ENCODE peak calls at places on chromosome 14, in four cellular contexts. C is GM12878, M is HL-60, G is K562. K is an unnamed sample.

GRCh38 chr14:20836668-20837338 is 34.2 kb upstream of the RNASE1 start:
- DNase-seq in C (no peak), M (no peak), G (peak; percentile 32), K (no peak)

GRCh38 chr14:54252072-54252730 is 144.6 kb upstream of the CDKN3 start:
- DNase-seq in C (no peak), G (no peak), M (no peak), K (no peak)

GRCh38 chr14:36580856-36581831 is 1.3 kb downstream of the NKX2-8 start:
- DNase-seq in G (no peak), M (no peak), C (no peak), K (no peak)

GRCh38 chr14:67360469-67361206 is 510 bp downstream of the EIF2S1 start:
- DNase-seq in C (no peak), G (no peak), M (no peak), K (no peak)

GRCh38 chr14:101595887-101596721 is 34.8 kb downstream of the DIO3 start:
- DNase-seq in M (peak; percentile 45), C (no peak), G (no peak), K (peak; percentile 4)

GRCh38 chr14:76434220-76434619 is 58.3 kb downstream of the ESRRB start:
- DNase-seq in C (no peak), M (no peak), G (no peak), K (no peak)

GRCh38 chr14:61573748-61574513 is 121.4 kb upstream of the HIF1A start:
- DNase-seq in C (no peak), M (no peak), G (no peak), K (no peak)

GRCh38 chr14:81400852-81401251 is 728 bp upstream of the STON2 start:
- DNase-seq in G (no peak), C (no peak), M (no peak), K (no peak)

GRCh38 chr14:99231850-99232401 is 40.1 kb downstream of the BCL11B start:
- DNase-seq in C (no peak), M (no peak), G (no peak), K (no peak)

GRCh38 chr14:58878740-58879139 is 241.0 kb downstream of the DACT1 start:
- DNase-seq in M (no peak), C (no peak), G (no peak), K (no peak)

GRCh38 chr14:90965765-90966164 is 94.7 kb downstream of the RPS6KA5 start:
- DNase-seq in C (no peak), M (no peak), G (no peak), K (no peak)

GRCh38 chr14:101121399-101122113 is 218.0 kb upstream of the RTL1 start:
- DNase-seq in M (no peak), C (no peak), G (no peak), K (no peak)

GRCh38 chr14:32259368-32260013 is 56.4 kb upstream of the RNU6-8 start:
- DNase-seq in M (no peak), G (peak; percentile 54), C (peak; percentile 66), K (no peak)

GRCh38 chr14:20427231-20428009 is 8.5 kb downstream of the KLHL33 start:
- DNase-seq in G (peak; percentile 58), C (peak; percentile 71), M (peak; percentile 74), K (peak; percentile 58)

GRCh38 chr14:28635387-28635786 is 131.2 kb upstream of the FOXG1 start:
- DNase-seq in G (peak; percentile 3), C (no peak), M (no peak), K (no peak)

GRCh38 chr14:52918486-52918885 is 32.4 kb downstream of the FERMT2 start:
- DNase-seq in G (no peak), M (peak; percentile 5), C (peak; percentile 62), K (peak; percentile 12)

GRCh38 chr14:48586099-48586498 is 910.7 kb upstream of the MDGA2 start:
- DNase-seq in M (no peak), C (no peak), G (no peak), K (no peak)

GRCh38 chr14:76091036-76091435 is 60.7 kb upstream of the GPATCH2L start:
- DNase-seq in G (peak; percentile 73), C (no peak), M (no peak), K (peak; percentile 36)

GRCh38 chr14:63204407-63205280 is at the start of gene RHOJ:
- DNase-seq in C (no peak), M (no peak), G (no peak), K (no peak)

GRCh38 chr14:28759658-28760313 is 6.8 kb upstream of the FOXG1 start:
- DNase-seq in G (no peak), M (no peak), C (no peak), K (no peak)

GRCh38 chr14:33404054-33404453 is 465.4 kb downstream of the NPAS3 start:
- DNase-seq in G (no peak), C (no peak), M (no peak), K (no peak)

GRCh38 chr14:101458536-101459391 is 102.5 kb upstream of the DIO3 start:
- DNase-seq in G (no peak), M (no peak), C (no peak), K (no peak)

GRCh38 chr14:77559381-77559780 is 57.1 kb downstream of the SPTLC2 start:
- DNase-seq in C (no peak), M (no peak), G (no peak), K (no peak)

GRCh38 chr14:100305446-100306255 is 593 bp downstream of the SLC25A29 start:
- DNase-seq in M (no peak), G (peak; percentile 25), C (no peak), K (no peak)

GRCh38 chr14:85079842-85080741 is 449.9 kb upstream of the FLRT2 start:
- DNase-seq in G (no peak), M (no peak), C (no peak), K (no peak)

GRCh38 chr14:45089813-45090212 is 5.9 kb downstream of the PRPF39 start:
- DNase-seq in G (no peak), M (no peak), C (no peak), K (no peak)

GRCh38 chr14:22566845-22567244 is 22.2 kb downstream of the DAD1 start:
- DNase-seq in C (no peak), G (no peak), M (no peak), K (no peak)

GRCh38 chr14:52238682-52239081 is 28.8 kb upstream of the PTGDR start:
- DNase-seq in M (no peak), C (no peak), G (no peak), K (no peak)

GRCh38 chr14:88326352-88327103 is 3.5 kb upstream of the KCNK10 start:
- DNase-seq in C (no peak), G (no peak), M (no peak), K (no peak)

GRCh38 chr14:90857866-90858265 is 41.6 kb upstream of the TTC7B start:
- DNase-seq in M (no peak), G (no peak), C (no peak), K (no peak)

GRCh38 chr14:104969741-104970230 is 8.4 kb downstream of the AHNAK2 start:
- DNase-seq in G (no peak), C (no peak), M (no peak), K (no peak)

GRCh38 chr14:104970231-104971068 is 7.7 kb downstream of the AHNAK2 start:
- DNase-seq in G (peak; percentile 39), M (no peak), C (no peak), K (no peak)

GRCh38 chr14:104968153-104968527 is 10.0 kb downstream of the AHNAK2 start:
- DNase-seq in C (no peak), M (no peak), G (no peak), K (no peak)

GRCh38 chr14:104967414-104968152 is 10.6 kb downstream of the AHNAK2 start:
- DNase-seq in G (no peak), M (no peak), C (no peak), K (no peak)

GRCh38 chr14:104968541-104969401 is 9.4 kb downstream of the AHNAK2 start:
- DNase-seq in M (no peak), G (no peak), C (no peak), K (no peak)
- TF ChIP-seq SPI1 in M (no peak), G (no peak), C (no peak), K (no peak)

GRCh38 chr14:79842270-79842669 is 369.0 kb downstream of the DIO2 start:
- DNase-seq in M (no peak), G (no peak), C (no peak), K (no peak)
- TF ChIP-seq SPI1 in M (no peak), G (no peak), C (no peak), K (no peak)

GRCh38 chr14:89617471-89618291 is 200.6 kb upstream of the FOXN3 start:
- DNase-seq in G (no peak), C (no peak), M (no peak), K (no peak)
- TF ChIP-seq SPI1 in G (no peak), C (no peak), M (no peak), K (no peak)

GRCh38 chr14:65331652-65332051 is 80.9 kb upstream of the FUT8 start:
- DNase-seq in M (no peak), G (no peak), C (no peak), K (no peak)

GRCh38 chr14:65333926-65334687 is 78.4 kb upstream of the FUT8 start:
- DNase-seq in C (no peak), G (no peak), M (no peak), K (no peak)

GRCh38 chr14:65330416-65330815 is 82.1 kb upstream of the FUT8 start:
- DNase-seq in G (no peak), C (no peak), M (no peak), K (no peak)

GRCh38 chr14:65329911-65330310 is 82.6 kb upstream of the FUT8 start:
- DNase-seq in M (no peak), C (no peak), G (no peak), K (no peak)

GRCh38 chr14:65332141-65332871 is 80.2 kb upstream of the FUT8 start:
- DNase-seq in M (peak; percentile 30), C (no peak), G (no peak), K (no peak)
- TF ChIP-seq SPI1 in M (peak; percentile 14), C (peak; percentile 93), G (no peak), K (peak; percentile 94)

DNA sequence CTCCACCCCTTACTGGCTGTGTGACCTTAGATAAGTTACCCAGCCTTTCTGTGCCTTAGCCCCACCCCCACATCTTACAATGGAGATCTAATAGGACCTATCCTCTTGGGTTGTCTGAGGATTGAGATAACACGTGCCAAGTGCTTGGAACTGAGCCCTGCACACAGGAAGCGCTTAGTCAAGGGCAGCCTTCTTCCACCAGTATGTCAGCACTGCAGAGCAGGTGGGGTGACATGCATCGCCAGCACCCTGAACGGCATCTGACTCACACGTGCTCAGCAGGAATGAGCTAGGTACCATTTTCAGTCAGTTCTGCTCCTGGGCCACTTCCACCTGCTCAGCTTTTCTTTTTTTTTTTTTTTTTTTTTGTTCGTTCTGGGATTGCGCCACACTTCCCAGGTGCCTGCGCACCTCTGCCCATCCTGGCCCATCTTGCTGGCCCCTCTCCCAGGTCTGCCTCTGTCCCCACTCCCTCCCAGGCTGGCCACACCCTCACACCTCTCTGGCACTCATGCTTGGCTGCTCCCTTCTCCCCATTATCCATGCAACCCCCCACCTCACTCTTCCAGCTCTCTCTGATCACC is 19.6 kb downstream of the LGMN start:
- DNase-seq in C (no peak), M (no peak), G (no peak), K (no peak)
- TF ChIP-seq SPI1 in C (no peak), M (no peak), G (no peak), K (no peak)

GRCh38 chr14:97723834-97724770 is 926.9 kb downstream of the VRK1 start:
- DNase-seq in C (no peak), M (no peak), G (no peak), K (no peak)
- TF ChIP-seq SPI1 in C (no peak), M (no peak), G (no peak), K (no peak)

DNA sequence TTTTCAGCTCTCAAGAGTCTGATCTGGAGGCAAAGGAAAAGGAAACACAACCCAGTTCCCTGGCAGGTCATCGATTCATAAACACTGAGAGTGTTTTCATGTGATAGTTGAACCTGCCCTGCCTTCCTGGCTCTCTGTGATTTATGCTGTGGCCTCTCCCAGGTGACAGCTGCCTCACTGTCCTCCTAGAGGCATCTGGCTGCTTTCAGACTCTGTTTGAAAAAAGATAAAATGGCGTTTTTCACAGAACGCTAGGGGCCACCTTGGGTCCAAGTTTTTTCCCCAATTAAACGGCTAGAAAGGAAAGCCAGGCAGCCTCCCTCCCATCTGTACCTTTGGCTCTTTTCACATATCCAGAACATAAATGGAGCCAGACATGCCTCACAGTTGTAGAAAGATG is 252.6 kb upstream of the CCDC196 start:
- DNase-seq in C (no peak), G (no peak), M (no peak), K (no peak)
- TF ChIP-seq SPI1 in C (no peak), G (no peak), M (no peak), K (no peak)